ENCODE peak calls at places on chromosomes 1 and 21, in nine cellular contexts. K, W, Y, B, L, O, E, U and R are unnamed samples.

GRCh38 chr1:50959303-50959912 is 659 bp downstream of the FAF1 start:
- DNase-seq in K (no peak), W (peak; percentile 7), L (peak; percentile 32), B (peak; percentile 22), U (peak; percentile 28), E (no peak), O (no peak), Y (no peak), R (no peak)

GRCh38 chr1:221141606-221142285 is 262.5 kb downstream of the HLX start:
- DNase-seq in Y (no peak), U (no peak), B (no peak), O (no peak), L (no peak), K (no peak), E (no peak), W (no peak), R (no peak)

GRCh38 chr1:238489006-238489405 is 598.3 kb upstream of the ZP4 start:
- DNase-seq in O (no peak), L (no peak), B (no peak), W (no peak), E (no peak), U (peak; percentile 23), Y (no peak), K (no peak), R (no peak)

GRCh38 chr1:117541003-117541402 is 64.8 kb upstream of the TENT5C start:
- DNase-seq in L (peak; percentile 65), U (no peak), K (no peak), E (no peak), Y (no peak), B (no peak), W (no peak), O (no peak), R (no peak)

GRCh38 chr1:165162671-165163241 is 193.8 kb downstream of the LMX1A start:
- DNase-seq in Y (no peak), K (no peak), E (no peak), W (no peak), L (peak; percentile 3), U (no peak), O (no peak), B (no peak), R (peak; percentile 10)

GRCh38 chr1:172790245-172790644 is 131.3 kb downstream of the FASLG start:
- DNase-seq in W (no peak), K (no peak), E (no peak), U (no peak), O (no peak), L (peak; percentile 2), B (no peak), Y (no peak), R (no peak)

GRCh38 chr21:34336245-34336644 is 27.6 kb upstream of the KCNE2 start:
- DNase-seq in W (no peak), E (no peak), K (no peak), B (no peak), O (no peak), L (peak; percentile 39), U (no peak), Y (no peak), R (no peak)

GRCh38 chr1:90370696-90371095 is 346.4 kb downstream of the BARHL2 start:
- DNase-seq in B (no peak), K (no peak), L (no peak), W (no peak), U (peak; percentile 80), O (no peak), Y (peak; percentile 39), E (no peak), R (no peak)

GRCh38 chr1:201014816-201015200 is 8.7 kb downstream of the KIF21B start:
- DNase-seq in U (no peak), O (no peak), K (no peak), L (peak; percentile 33), Y (no peak), E (no peak), B (no peak), W (no peak), R (no peak)

GRCh38 chr1:59521456-59521855 is 224.6 kb downstream of the FGGY start:
- DNase-seq in E (no peak), Y (no peak), W (no peak), U (no peak), O (no peak), L (no peak), B (no peak), K (no peak), R (no peak)

GRCh38 chr1:175863291-175864050 is 120.1 kb upstream of the TNR start:
- DNase-seq in O (no peak), B (no peak), W (no peak), L (no peak), E (no peak), K (no peak), U (no peak), Y (no peak), R (no peak)

GRCh38 chr1:226424228-226425003 is 16.5 kb upstream of the PARP1 start:
- DNase-seq in Y (peak; percentile 57), K (no peak), W (no peak), O (no peak), B (peak; percentile 56), E (no peak), U (peak; percentile 38), L (peak; percentile 60), R (no peak)

GRCh38 chr21:44766818-44767354 is 34.7 kb downstream of the UBE2G2 start:
- DNase-seq in Y (no peak), U (no peak), L (no peak), B (no peak), E (no peak), K (no peak), O (no peak), W (no peak), R (no peak)

GRCh38 chr1:222754386-222755139 is 17.6 kb downstream of the FAM177B start:
- DNase-seq in K (no peak), E (peak; percentile 35), W (no peak), L (peak; percentile 93), U (peak; percentile 80), B (no peak), O (no peak), Y (peak; percentile 69), R (no peak)

GRCh38 chr1:206784471-206784903 is 12.2 kb upstream of the IL10 start:
- DNase-seq in K (no peak), W (no peak), E (no peak), B (peak; percentile 30), L (no peak), U (no peak), Y (no peak), O (no peak), R (no peak)

GRCh38 chr1:246528933-246529731 is 22.1 kb upstream of the SMYD3 start:
- DNase-seq in E (no peak), O (no peak), K (no peak), W (no peak), B (no peak), U (no peak), L (no peak), Y (no peak), R (no peak)
- TF ChIP-seq CTCF in E (no peak), O (no peak), K (no peak), W (no peak), B (no peak), U (no peak), L (no peak), Y (no peak), R (no peak)

GRCh38 chr1:36731226-36732037 is 248.7 kb upstream of the CSF3R start:
- DNase-seq in Y (no peak), L (no peak), O (no peak), E (no peak), U (no peak), W (no peak), B (no peak), K (no peak), R (no peak)
- TF ChIP-seq CTCF in Y (no peak), L (no peak), O (no peak), E (no peak), U (no peak), W (no peak), B (no peak), K (peak; percentile 4), R (peak; percentile 45)

GRCh38 chr1:18320051-18320450 is 160.7 kb upstream of the KLHDC7A start:
- DNase-seq in Y (no peak), K (no peak), B (no peak), O (no peak), L (no peak), U (no peak), E (no peak), W (no peak), R (no peak)

GRCh38 chr1:18323259-18323658 is 157.5 kb upstream of the KLHDC7A start:
- DNase-seq in W (no peak), K (no peak), O (no peak), B (no peak), E (no peak), U (no peak), L (no peak), Y (no peak), R (no peak)

GRCh38 chr1:18324246-18324645 is 156.5 kb upstream of the KLHDC7A start:
- DNase-seq in W (no peak), O (no peak), L (no peak), K (no peak), U (no peak), Y (no peak), E (no peak), B (no peak), R (no peak)

GRCh38 chr1:18325151-18325550 is 155.6 kb upstream of the KLHDC7A start:
- DNase-seq in L (no peak), W (no peak), O (no peak), Y (no peak), K (no peak), E (no peak), U (no peak), B (no peak), R (no peak)

DNA sequence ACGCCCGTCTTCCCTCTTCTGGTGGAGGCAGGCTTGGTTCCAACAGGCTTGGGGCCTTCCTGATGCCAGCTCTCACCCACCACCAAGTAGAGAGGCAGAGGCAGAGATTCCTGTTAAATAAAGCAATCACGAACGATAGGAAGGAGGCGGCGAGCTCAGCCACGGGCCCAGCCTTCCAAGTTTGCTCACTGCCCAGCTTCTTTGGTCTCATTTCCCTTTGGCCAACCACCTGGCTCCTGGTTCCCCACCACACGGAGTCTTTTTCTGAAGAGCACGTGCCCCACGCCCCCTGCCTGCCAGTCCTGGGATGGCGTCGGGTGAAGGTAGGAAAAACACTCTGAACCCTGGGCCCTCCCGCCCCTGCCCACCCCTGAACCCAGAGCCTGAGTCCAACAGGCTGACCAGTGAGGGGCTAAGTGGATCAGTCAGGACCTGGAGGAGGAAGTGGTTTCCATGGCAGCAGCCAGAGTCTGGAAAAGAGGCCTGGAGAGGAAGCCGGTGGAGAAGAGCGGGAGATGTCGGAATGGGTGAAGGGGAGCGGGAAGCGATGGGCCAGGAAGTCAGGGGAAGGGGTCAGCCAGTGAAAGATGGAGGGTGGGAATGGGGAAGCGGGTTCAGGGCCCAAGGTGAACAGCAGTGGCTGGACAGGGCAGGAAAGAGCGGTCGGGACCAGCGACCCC is 158.2 kb upstream of the KLHDC7A start:
- DNase-seq in L (no peak), W (no peak), B (no peak), Y (no peak), O (no peak), E (no peak), U (no peak), K (no peak), R (no peak)
- TF ChIP-seq CTCF in L (no peak), W (peak; percentile 54), B (no peak), Y (no peak), O (peak; percentile 29), E (peak; percentile 67), U (no peak), K (no peak), R (peak; percentile 58)

DNA sequence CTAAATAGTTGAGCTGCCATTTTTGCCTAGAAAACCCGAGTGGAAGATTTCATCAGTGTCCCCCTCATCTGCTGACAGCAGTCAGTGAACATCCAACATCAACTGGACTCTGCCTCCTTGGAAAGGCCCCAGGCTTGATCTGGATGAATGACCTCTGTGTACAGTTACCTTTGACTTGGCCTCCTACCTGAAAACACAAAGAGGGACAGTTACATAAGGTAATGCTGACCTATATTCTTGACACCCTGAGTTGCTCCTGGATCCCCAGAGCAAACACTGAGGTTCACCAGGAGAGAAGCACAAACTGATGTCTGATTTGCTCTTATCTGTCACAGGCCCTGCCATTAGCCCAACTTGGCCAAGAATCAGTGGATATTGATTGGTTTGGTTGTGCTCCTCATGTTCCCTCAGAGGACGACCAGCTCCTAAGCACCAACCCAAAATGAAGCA is 138.9 kb downstream of the PROX1 start:
- DNase-seq in E (no peak), L (no peak), B (no peak), U (no peak), Y (no peak), K (no peak), W (no peak), O (no peak), R (no peak)
- TF ChIP-seq CTCF in E (no peak), L (no peak), B (no peak), U (no peak), Y (no peak), K (no peak), W (no peak), O (no peak), R (no peak)